ENCODE peak calls at places on chromosome 16, in five cellular contexts. One of them, this sample, is unnamed.

GRCh38 chr16:19389246-19389645 is 28.4 kb upstream of the TMC5 start:
- DNase-seq in mesenchymal stem cell: no peak
- DNase-seq in H9: peak
- DNase-seq in neuronal stem cell: peak
- DNase-seq in H1: peak
- DNase-seq in this sample: peak

GRCh38 chr16:2761886-2762583 is 9.6 kb downstream of the SRRM2 start:
- DNase-seq in mesenchymal stem cell: no peak
- DNase-seq in neuronal stem cell: no peak
- DNase-seq in H1: no peak
- DNase-seq in H9: no peak
- DNase-seq in this sample: no peak

GRCh38 chr16:29712770-29713169 is 33.0 kb downstream of the C16orf54 start:
- DNase-seq in mesenchymal stem cell: no peak
- DNase-seq in H1: no peak
- DNase-seq in H9: no peak
- DNase-seq in neuronal stem cell: no peak
- DNase-seq in this sample: no peak

GRCh38 chr16:2983706-2984136 is 3.5 kb upstream of the PKMYT1 start:
- DNase-seq in H9: peak
- DNase-seq in mesenchymal stem cell: peak
- DNase-seq in H1: peak
- DNase-seq in neuronal stem cell: peak
- DNase-seq in this sample: peak

GRCh38 chr16:35404273-35404672 is 1944.9 kb downstream of the TP53TG3F start:
- DNase-seq in H9: no peak
- DNase-seq in mesenchymal stem cell: no peak
- DNase-seq in H1: no peak
- DNase-seq in neuronal stem cell: no peak
- DNase-seq in this sample: no peak

GRCh38 chr16:83115491-83116232 is 488.9 kb downstream of the CDH13 start:
- DNase-seq in mesenchymal stem cell: no peak
- DNase-seq in H1: no peak
- DNase-seq in H9: no peak
- DNase-seq in neuronal stem cell: no peak
- DNase-seq in this sample: no peak

GRCh38 chr16:89842471-89843408 is 14.5 kb downstream of the SPIRE2 start:
- DNase-seq in H9: peak
- DNase-seq in mesenchymal stem cell: peak
- DNase-seq in H1: no peak
- DNase-seq in neuronal stem cell: no peak
- DNase-seq in this sample: peak

GRCh38 chr16:57146735-57147134 is 39.1 kb downstream of the PSME3IP1 start:
- DNase-seq in neuronal stem cell: no peak
- DNase-seq in mesenchymal stem cell: peak
- DNase-seq in H1: peak
- DNase-seq in H9: peak
- DNase-seq in this sample: no peak

GRCh38 chr16:73572135-73572534 is 524.2 kb upstream of the ZFHX3 start:
- DNase-seq in neuronal stem cell: no peak
- DNase-seq in mesenchymal stem cell: no peak
- DNase-seq in H9: no peak
- DNase-seq in H1: no peak
- DNase-seq in this sample: peak

GRCh38 chr16:1309888-1310831 is 724 bp downstream of the UBE2I start:
- DNase-seq in H9: no peak
- DNase-seq in mesenchymal stem cell: peak
- DNase-seq in neuronal stem cell: no peak
- DNase-seq in H1: no peak
- DNase-seq in this sample: no peak

GRCh38 chr16:3754772-3755171 is 37.4 kb upstream of the TRAP1 start:
- DNase-seq in mesenchymal stem cell: no peak
- DNase-seq in H1: no peak
- DNase-seq in neuronal stem cell: no peak
- DNase-seq in H9: no peak
- DNase-seq in this sample: no peak

GRCh38 chr16:6218855-6219254 is 1113.8 kb upstream of the RBFOX1 start:
- DNase-seq in mesenchymal stem cell: no peak
- DNase-seq in H1: no peak
- DNase-seq in H9: no peak
- DNase-seq in neuronal stem cell: no peak
- DNase-seq in this sample: no peak

GRCh38 chr16:69798466-69798865 is 36.3 kb downstream of the WWP2 start:
- DNase-seq in H9: no peak
- DNase-seq in H1: no peak
- DNase-seq in neuronal stem cell: no peak
- DNase-seq in mesenchymal stem cell: no peak
- DNase-seq in this sample: no peak

GRCh38 chr16:31253642-31254045 is 6.1 kb upstream of the ITGAM start:
- DNase-seq in H1: no peak
- DNase-seq in neuronal stem cell: no peak
- DNase-seq in H9: no peak
- DNase-seq in mesenchymal stem cell: no peak
- DNase-seq in this sample: peak

GRCh38 chr16:56421313-56421712 is 4.0 kb downstream of the AMFR start:
- DNase-seq in mesenchymal stem cell: no peak
- DNase-seq in H9: no peak
- DNase-seq in neuronal stem cell: no peak
- DNase-seq in H1: no peak
- DNase-seq in this sample: no peak

GRCh38 chr16:57166951-57167350 is 18.9 kb downstream of the PSME3IP1 start:
- DNase-seq in H1: no peak
- DNase-seq in mesenchymal stem cell: no peak
- DNase-seq in neuronal stem cell: no peak
- DNase-seq in H9: no peak
- DNase-seq in this sample: no peak

GRCh38 chr16:89805136-89805905 is 11.1 kb downstream of the FANCA start:
- DNase-seq in mesenchymal stem cell: peak
- DNase-seq in neuronal stem cell: no peak
- DNase-seq in H1: no peak
- DNase-seq in H9: no peak
- DNase-seq in this sample: peak

GRCh38 chr16:8868272-8869211 is at the start of gene CARHSP1:
- DNase-seq in mesenchymal stem cell: peak
- DNase-seq in H1: peak
- DNase-seq in neuronal stem cell: peak
- DNase-seq in H9: peak
- DNase-seq in this sample: peak

GRCh38 chr16:75106351-75107274 is 10.0 kb downstream of the LDHD start:
- DNase-seq in mesenchymal stem cell: no peak
- DNase-seq in H9: peak
- DNase-seq in neuronal stem cell: no peak
- DNase-seq in H1: no peak
- DNase-seq in this sample: peak

GRCh38 chr16:77434365-77435239 is at the start of gene ADAMTS18:
- DNase-seq in H9: peak
- DNase-seq in H1: peak
- DNase-seq in mesenchymal stem cell: no peak
- DNase-seq in neuronal stem cell: peak
- DNase-seq in this sample: no peak

GRCh38 chr16:84322749-84323148 is 28.1 kb downstream of the WFDC1 start:
- DNase-seq in H1: no peak
- DNase-seq in H9: no peak
- DNase-seq in mesenchymal stem cell: no peak
- DNase-seq in neuronal stem cell: no peak
- DNase-seq in this sample: no peak

GRCh38 chr16:86626966-86627365 is 48.6 kb downstream of the FOXL1 start:
- DNase-seq in H9: no peak
- DNase-seq in H1: no peak
- DNase-seq in neuronal stem cell: no peak
- DNase-seq in mesenchymal stem cell: no peak
- DNase-seq in this sample: no peak

GRCh38 chr16:9703731-9704130 is 478.5 kb downstream of the GRIN2A start:
- DNase-seq in mesenchymal stem cell: no peak
- DNase-seq in neuronal stem cell: no peak
- DNase-seq in H1: no peak
- DNase-seq in H9: no peak
- DNase-seq in this sample: no peak

GRCh38 chr16:10850478-10850850 is 26.5 kb upstream of the CIITA start:
- DNase-seq in mesenchymal stem cell: no peak
- DNase-seq in neuronal stem cell: no peak
- DNase-seq in H1: no peak
- DNase-seq in H9: no peak
- DNase-seq in this sample: no peak
- H2BK12ac ChIP-seq in mesenchymal stem cell: no peak
- H2BK12ac ChIP-seq in neuronal stem cell: no peak
- H2BK12ac ChIP-seq in H1: no peak
- H2BK12ac ChIP-seq in H9: no peak
- H2BK12ac ChIP-seq in this sample: no peak

DNA sequence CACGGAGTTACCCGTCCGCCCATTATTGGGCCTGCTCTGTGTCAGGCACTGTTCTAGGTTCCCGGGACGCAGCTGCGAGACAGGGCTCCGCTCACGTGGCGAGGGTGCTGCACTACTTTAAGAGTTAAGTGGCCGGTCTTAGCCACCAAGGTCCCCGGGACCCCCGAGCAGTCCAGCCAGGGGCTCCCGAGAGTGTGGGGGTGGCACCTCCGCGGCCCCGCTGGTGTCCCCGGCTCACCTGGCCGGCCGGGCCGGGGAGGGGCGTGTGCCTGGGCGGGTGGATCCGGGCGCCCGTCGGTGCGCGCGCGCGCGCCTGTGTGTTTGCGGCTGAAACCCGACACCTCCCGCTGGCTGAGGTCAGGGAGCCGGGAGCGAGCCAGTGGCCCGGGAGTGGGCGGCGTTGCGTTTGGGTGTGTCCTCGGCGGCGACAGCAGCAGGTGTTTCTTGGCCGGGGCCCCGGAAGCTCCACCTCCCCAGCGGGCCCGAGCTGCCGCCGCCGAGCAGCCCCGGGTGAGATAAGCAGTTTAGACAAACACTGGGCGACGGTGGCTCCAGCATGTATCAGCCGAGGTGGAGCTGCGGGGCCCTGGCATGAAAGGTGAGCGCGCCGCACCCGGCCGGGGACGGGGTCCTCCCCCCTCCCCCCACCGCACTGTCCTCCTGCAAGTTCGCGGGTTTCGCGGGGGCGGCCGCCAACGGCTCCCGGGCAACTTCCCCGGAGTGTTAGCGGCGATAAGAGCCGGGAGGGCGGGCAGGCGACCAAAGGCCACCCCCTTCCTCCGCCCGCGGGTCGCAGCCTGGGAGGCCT is at the start of gene GSE1:
- DNase-seq in mesenchymal stem cell: peak
- DNase-seq in H1: peak
- DNase-seq in H9: peak
- DNase-seq in neuronal stem cell: peak
- DNase-seq in this sample: peak
- H3K18ac ChIP-seq in mesenchymal stem cell: peak
- H3K18ac ChIP-seq in H1: peak
- H3K18ac ChIP-seq in H9: peak
- H3K18ac ChIP-seq in neuronal stem cell: peak
- H3K18ac ChIP-seq in this sample: peak

DNA sequence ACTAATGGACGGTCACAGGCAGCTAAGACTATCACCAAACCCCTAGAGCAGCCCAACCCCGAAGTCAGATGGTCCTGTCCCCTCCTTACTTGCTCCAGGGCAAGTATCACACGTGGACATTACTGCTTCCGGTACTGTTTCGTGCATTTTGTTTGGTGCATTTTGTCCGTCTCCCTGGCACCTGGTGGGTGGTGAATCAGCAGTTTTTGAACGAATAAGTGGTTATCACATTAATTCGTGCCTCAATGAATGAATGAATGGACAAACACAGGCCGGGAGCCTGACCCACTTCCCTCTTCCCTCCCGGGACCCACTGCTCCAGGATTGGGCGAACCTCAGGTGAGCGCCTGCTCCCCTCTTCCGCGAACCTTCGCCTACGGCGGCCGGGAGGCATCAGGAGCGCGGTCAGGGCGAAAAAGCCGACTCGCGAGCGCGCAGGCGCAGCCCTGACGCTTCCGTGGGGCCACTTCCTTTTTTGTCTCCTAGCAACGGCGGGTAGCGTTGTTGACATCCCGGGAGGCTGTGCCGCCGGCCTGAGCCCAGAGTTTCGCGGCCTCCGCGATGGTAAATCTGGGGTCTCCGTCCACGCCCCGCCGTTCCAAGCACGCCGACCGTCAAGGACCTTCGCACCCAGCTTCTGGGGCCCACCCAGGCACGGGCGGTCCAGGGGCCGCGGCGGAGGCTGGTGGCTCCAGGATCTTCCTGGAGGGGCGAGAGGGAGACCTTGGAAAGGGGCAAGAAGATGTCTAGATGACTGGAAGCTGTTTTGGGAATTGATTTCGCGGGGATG is at the start of gene DYNLRB2:
- DNase-seq in H9: peak
- DNase-seq in neuronal stem cell: peak
- DNase-seq in H1: peak
- DNase-seq in mesenchymal stem cell: peak
- DNase-seq in this sample: peak
- H3K9ac ChIP-seq in H9: peak
- H3K9ac ChIP-seq in neuronal stem cell: peak
- H3K9ac ChIP-seq in H1: peak
- H3K9ac ChIP-seq in mesenchymal stem cell: peak
- H3K9ac ChIP-seq in this sample: no peak

DNA sequence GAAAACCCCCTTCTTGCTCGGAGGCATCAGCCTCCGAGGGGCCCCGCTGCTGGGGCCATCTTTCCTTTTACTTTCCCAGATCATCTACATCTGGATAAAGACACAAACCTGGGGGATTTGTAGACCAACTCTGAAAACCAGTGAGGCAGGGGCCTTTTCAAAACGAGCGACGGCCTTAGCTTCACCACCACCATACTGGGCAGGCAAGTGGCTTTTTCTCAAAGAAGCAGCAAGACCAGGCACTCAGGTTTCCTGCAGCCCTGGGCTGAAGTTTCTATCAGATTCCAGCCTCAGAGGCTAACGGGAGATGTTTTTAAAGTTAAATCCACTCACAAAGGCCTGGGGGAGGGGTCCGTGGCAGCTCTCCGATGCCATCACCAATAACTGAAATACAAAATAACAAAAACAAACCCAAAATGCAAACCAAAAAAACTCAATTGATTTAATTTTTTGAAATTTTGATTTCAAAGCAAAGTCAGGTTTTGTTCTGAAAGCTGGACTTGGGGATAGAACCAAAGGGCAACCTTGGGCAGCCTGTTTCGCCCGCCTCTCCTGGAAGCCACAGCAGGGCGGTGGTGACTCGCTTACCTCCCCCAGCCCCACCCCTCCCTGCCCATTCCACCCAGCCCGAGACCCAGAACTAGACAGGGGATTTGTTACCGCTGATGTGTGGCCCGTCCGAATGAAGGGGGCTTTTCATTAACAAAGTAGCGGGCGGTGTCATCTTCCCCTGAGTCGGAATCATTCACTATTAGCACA is 55.8 kb downstream of the SALL1 start:
- DNase-seq in H9: no peak
- DNase-seq in neuronal stem cell: no peak
- DNase-seq in mesenchymal stem cell: no peak
- DNase-seq in H1: no peak
- DNase-seq in this sample: no peak
- H2BK12ac ChIP-seq in H9: no peak
- H2BK12ac ChIP-seq in neuronal stem cell: no peak
- H2BK12ac ChIP-seq in mesenchymal stem cell: no peak
- H2BK12ac ChIP-seq in H1: no peak
- H2BK12ac ChIP-seq in this sample: no peak

GRCh38 chr16:22366889-22367288 is 7.5 kb downstream of the CDR2 start:
- DNase-seq in H1: no peak
- DNase-seq in mesenchymal stem cell: no peak
- DNase-seq in H9: no peak
- DNase-seq in neuronal stem cell: no peak
- DNase-seq in this sample: no peak
- H3K18ac ChIP-seq in H1: no peak
- H3K18ac ChIP-seq in mesenchymal stem cell: no peak
- H3K18ac ChIP-seq in H9: no peak
- H3K18ac ChIP-seq in neuronal stem cell: no peak
- H3K18ac ChIP-seq in this sample: no peak

GRCh38 chr16:28294201-28294600 is 1.9 kb downstream of the SBK1 start:
- DNase-seq in mesenchymal stem cell: no peak
- DNase-seq in neuronal stem cell: no peak
- DNase-seq in H9: no peak
- DNase-seq in H1: no peak
- DNase-seq in this sample: no peak
- H3K9ac ChIP-seq in mesenchymal stem cell: no peak
- H3K9ac ChIP-seq in neuronal stem cell: peak
- H3K9ac ChIP-seq in H9: peak
- H3K9ac ChIP-seq in H1: peak
- H3K9ac ChIP-seq in this sample: no peak